ENCODE peak calls at places on chromosomes 6 and 20, in four cellular contexts. One of them, this sample, is unnamed.

GRCh38 chr20:22383156-22383555 is 201.2 kb downstream of the FOXA2 start:
- DNase-seq in H1: no peak
- DNase-seq in GM12891: no peak
- DNase-seq in transverse colon: no peak
- DNase-seq in this sample: no peak

GRCh38 chr20:57481281-57481711 is 43.6 kb downstream of the CTCFL start:
- DNase-seq in H1: no peak
- DNase-seq in GM12891: no peak
- DNase-seq in transverse colon: no peak
- DNase-seq in this sample: no peak

GRCh38 chr6:152371775-152372174 is 265.4 kb downstream of the SYNE1 start:
- DNase-seq in H1: no peak
- DNase-seq in GM12891: no peak
- DNase-seq in transverse colon: no peak
- DNase-seq in this sample: no peak

GRCh38 chr6:15516378-15516777 is 146.4 kb downstream of the DTNBP1 start:
- DNase-seq in H1: no peak
- DNase-seq in GM12891: no peak
- DNase-seq in transverse colon: no peak
- DNase-seq in this sample: no peak

GRCh38 chr6:5584072-5584471 is 322.8 kb downstream of the FARS2 start:
- DNase-seq in H1: no peak
- DNase-seq in GM12891: no peak
- DNase-seq in transverse colon: no peak
- DNase-seq in this sample: no peak

GRCh38 chr6:131636880-131637792 is at the start of gene ENPP3:
- DNase-seq in H1: no peak
- DNase-seq in GM12891: no peak
- DNase-seq in transverse colon: no peak
- DNase-seq in this sample: no peak

GRCh38 chr6:151372164-151372563 is 19.2 kb downstream of the ZBTB2 start:
- DNase-seq in H1: peak; percentile 30
- DNase-seq in GM12891: no peak
- DNase-seq in transverse colon: no peak
- DNase-seq in this sample: no peak

GRCh38 chr20:9514461-9515210 is at the start of gene LAMP5:
- DNase-seq in H1: peak; percentile 80
- DNase-seq in GM12891: no peak
- DNase-seq in transverse colon: no peak
- DNase-seq in this sample: no peak

GRCh38 chr6:159107451-159108260 is 61.5 kb upstream of the FNDC1 start:
- DNase-seq in H1: peak; percentile 35
- DNase-seq in GM12891: no peak
- DNase-seq in transverse colon: peak; percentile 51
- DNase-seq in this sample: peak; percentile 32

GRCh38 chr6:36131517-36132220 is 1.4 kb downstream of the MAPK13 start:
- DNase-seq in H1: no peak
- DNase-seq in GM12891: peak; percentile 68
- DNase-seq in transverse colon: peak; percentile 76
- DNase-seq in this sample: peak; percentile 71

GRCh38 chr6:3001773-3002293 is 2.1 kb downstream of the NQO2 start:
- DNase-seq in H1: no peak
- DNase-seq in GM12891: no peak
- DNase-seq in transverse colon: no peak
- DNase-seq in this sample: no peak

GRCh38 chr6:72554761-72555221 is 67.1 kb upstream of the KCNQ5 start:
- DNase-seq in H1: no peak
- DNase-seq in GM12891: no peak
- DNase-seq in transverse colon: no peak
- DNase-seq in this sample: no peak

GRCh38 chr20:59175861-59176260 is 12.2 kb downstream of the ZNF831 start:
- DNase-seq in H1: no peak
- DNase-seq in GM12891: no peak
- DNase-seq in transverse colon: peak; percentile 88
- DNase-seq in this sample: no peak

GRCh38 chr6:2688416-2689064 is 62.2 kb downstream of the MYLK4 start:
- DNase-seq in H1: no peak
- DNase-seq in GM12891: no peak
- DNase-seq in transverse colon: no peak
- DNase-seq in this sample: no peak

GRCh38 chr6:151763303-151763702 is 44.2 kb upstream of the ESR1 start:
- DNase-seq in H1: no peak
- DNase-seq in GM12891: no peak
- DNase-seq in transverse colon: no peak
- DNase-seq in this sample: no peak

GRCh38 chr6:75882734-75883133 is 133.7 kb downstream of the MYO6 start:
- DNase-seq in H1: no peak
- DNase-seq in GM12891: no peak
- DNase-seq in transverse colon: no peak
- DNase-seq in this sample: no peak

GRCh38 chr6:72425003-72425681 is 196.7 kb upstream of the KCNQ5 start:
- DNase-seq in H1: no peak
- DNase-seq in GM12891: no peak
- DNase-seq in transverse colon: no peak
- DNase-seq in this sample: no peak

GRCh38 chr20:38818113-38819065 is 12.9 kb downstream of the PPP1R16B start:
- DNase-seq in H1: no peak
- DNase-seq in GM12891: no peak
- DNase-seq in transverse colon: no peak
- DNase-seq in this sample: no peak

GRCh38 chr6:90160013-90160412 is 136.6 kb downstream of the BACH2 start:
- DNase-seq in H1: no peak
- DNase-seq in GM12891: no peak
- DNase-seq in transverse colon: no peak
- DNase-seq in this sample: no peak

GRCh38 chr6:8415305-8415704 is 20.0 kb downstream of the SLC35B3 start:
- DNase-seq in H1: no peak
- DNase-seq in GM12891: no peak
- DNase-seq in transverse colon: no peak
- DNase-seq in this sample: no peak

GRCh38 chr6:8113260-8113659 is 10.9 kb upstream of the EEF1E1 start:
- DNase-seq in H1: no peak
- DNase-seq in GM12891: no peak
- DNase-seq in transverse colon: no peak
- DNase-seq in this sample: no peak

GRCh38 chr6:5379647-5380242 is 118.4 kb downstream of the FARS2 start:
- DNase-seq in H1: peak; percentile 64
- DNase-seq in GM12891: peak; percentile 8
- DNase-seq in transverse colon: peak; percentile 20
- DNase-seq in this sample: no peak

GRCh38 chr6:54252496-54252895 is 55.7 kb upstream of the TINAG start:
- DNase-seq in H1: no peak
- DNase-seq in GM12891: no peak
- DNase-seq in transverse colon: no peak
- DNase-seq in this sample: no peak

GRCh38 chr20:9886227-9886626 is 47.4 kb upstream of the PAK5 start:
- DNase-seq in H1: no peak
- DNase-seq in GM12891: no peak
- DNase-seq in transverse colon: no peak
- DNase-seq in this sample: no peak

GRCh38 chr6:76072562-76072961 is at the start of gene IMPG1:
- DNase-seq in H1: no peak
- DNase-seq in GM12891: no peak
- DNase-seq in transverse colon: no peak
- DNase-seq in this sample: no peak

GRCh38 chr6:135851442-135852271 is at the start of gene PDE7B:
- DNase-seq in H1: peak; percentile 55
- DNase-seq in GM12891: peak; percentile 8
- DNase-seq in transverse colon: peak; percentile 74
- DNase-seq in this sample: peak; percentile 77
- TF ChIP-seq POLR2AphosphoS5 in H1: no peak
- TF ChIP-seq POLR2AphosphoS5 in GM12891: no peak
- TF ChIP-seq POLR2AphosphoS5 in transverse colon: peak; percentile 91
- TF ChIP-seq POLR2AphosphoS5 in this sample: peak; percentile 95

GRCh38 chr20:62362590-62362940 is 4.5 kb downstream of the LAMA5 start:
- DNase-seq in H1: no peak
- DNase-seq in GM12891: no peak
- DNase-seq in transverse colon: peak; percentile 7
- DNase-seq in this sample: no peak

GRCh38 chr20:62362991-62363919 is 3.9 kb downstream of the LAMA5 start:
- DNase-seq in H1: peak; percentile 62
- DNase-seq in GM12891: no peak
- DNase-seq in transverse colon: peak; percentile 27
- DNase-seq in this sample: no peak

GRCh38 chr20:62365814-62366369 is 1.2 kb downstream of the LAMA5 start:
- DNase-seq in H1: no peak
- DNase-seq in GM12891: no peak
- DNase-seq in transverse colon: peak; percentile 28
- DNase-seq in this sample: no peak

GRCh38 chr20:62364911-62365736 is 2.0 kb downstream of the LAMA5 start:
- DNase-seq in H1: peak; percentile 45
- DNase-seq in GM12891: no peak
- DNase-seq in transverse colon: peak; percentile 17
- DNase-seq in this sample: peak; percentile 56

DNA sequence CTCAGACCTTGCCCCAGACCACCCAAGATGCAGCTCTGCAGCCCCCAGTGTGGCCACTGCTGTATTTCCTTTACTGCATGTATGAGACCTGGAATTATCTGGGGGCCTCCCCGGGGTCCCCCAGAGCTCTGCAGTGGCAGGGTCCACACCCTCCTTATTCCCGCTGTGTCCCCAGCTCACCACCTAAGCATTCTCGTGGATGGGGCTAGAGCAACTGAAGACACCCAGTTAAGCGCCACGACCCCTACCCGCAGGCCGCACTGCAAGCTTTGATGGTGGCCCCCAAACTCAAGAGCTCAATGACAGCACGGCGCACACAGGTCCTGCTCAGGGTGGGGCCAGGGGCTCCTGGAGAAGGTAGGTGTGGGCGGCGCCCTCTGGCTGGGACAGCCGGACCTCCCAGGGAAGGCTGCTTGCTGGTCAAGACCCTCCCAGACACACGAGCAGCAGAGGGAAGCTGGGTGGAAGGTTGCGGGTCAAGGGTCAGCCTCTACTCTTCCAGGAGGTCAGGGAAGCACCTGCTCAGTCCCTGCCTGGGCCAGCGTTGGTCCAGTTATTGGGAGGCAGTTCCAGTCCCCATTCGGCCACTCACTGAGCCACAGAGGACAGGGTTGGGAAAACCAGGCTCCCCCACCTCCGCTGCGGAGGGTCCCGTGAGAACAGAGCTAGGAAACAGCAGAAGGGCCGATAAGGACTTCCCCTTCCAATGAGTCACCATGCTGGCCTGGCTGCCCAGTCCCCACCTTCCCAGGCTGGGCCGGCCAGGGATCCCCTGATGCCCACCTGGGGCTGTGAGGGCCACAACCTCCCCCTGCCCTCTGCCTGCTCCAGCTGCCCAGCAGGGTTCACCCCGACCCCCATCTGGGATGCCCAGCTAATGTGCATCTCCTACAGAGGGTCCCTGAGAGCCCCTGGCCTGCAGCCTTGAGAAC is 2.9 kb downstream of the LAMA5 start:
- DNase-seq in H1: peak; percentile 59
- DNase-seq in GM12891: no peak
- DNase-seq in transverse colon: peak; percentile 13
- DNase-seq in this sample: no peak
- TF ChIP-seq POLR2AphosphoS5 in H1: peak; percentile 27
- TF ChIP-seq POLR2AphosphoS5 in GM12891: no peak
- TF ChIP-seq POLR2AphosphoS5 in transverse colon: no peak
- TF ChIP-seq POLR2AphosphoS5 in this sample: no peak

GRCh38 chr6:14258117-14258516 is 140.5 kb downstream of the CD83 start:
- DNase-seq in H1: no peak
- DNase-seq in GM12891: no peak
- DNase-seq in transverse colon: no peak
- DNase-seq in this sample: no peak
- TF ChIP-seq POLR2AphosphoS5 in H1: no peak
- TF ChIP-seq POLR2AphosphoS5 in GM12891: no peak
- TF ChIP-seq POLR2AphosphoS5 in transverse colon: no peak
- TF ChIP-seq POLR2AphosphoS5 in this sample: no peak

DNA sequence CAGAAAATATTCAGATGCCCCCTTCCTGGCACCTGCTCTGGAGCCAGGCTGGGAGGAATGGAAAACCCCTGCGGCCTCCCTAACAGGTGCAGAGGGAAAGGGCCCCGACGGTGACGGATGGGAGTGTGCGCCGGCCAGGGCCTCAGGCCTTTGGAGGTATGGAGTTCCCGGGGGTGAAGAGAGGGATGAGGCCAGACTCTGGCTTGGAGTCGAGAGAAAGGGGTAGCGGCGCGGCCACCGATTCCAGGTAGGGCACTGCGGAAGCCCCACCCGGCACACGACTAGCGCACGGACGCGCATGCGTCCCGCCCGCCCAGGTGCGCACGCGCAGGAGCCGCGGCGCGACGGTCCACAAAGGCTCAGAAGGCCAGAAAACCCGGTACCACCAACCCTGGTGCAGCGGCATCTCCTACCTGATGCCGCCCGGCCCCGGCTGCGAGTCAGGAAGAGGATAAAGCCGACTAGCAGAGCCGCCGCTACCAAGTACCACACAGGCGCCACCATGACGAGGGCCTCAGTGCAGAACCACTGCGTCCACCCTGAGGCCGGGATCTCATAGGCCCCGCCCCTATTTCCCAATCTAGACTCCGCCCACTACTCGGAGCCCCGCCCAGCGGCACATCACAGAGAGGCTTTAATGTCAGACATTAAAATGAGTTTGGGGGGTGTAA is at the start of gene DDRGK1:
- DNase-seq in H1: peak; percentile 97
- DNase-seq in GM12891: peak; percentile 91
- DNase-seq in transverse colon: peak; percentile 92
- DNase-seq in this sample: peak; percentile 93
- TF ChIP-seq POLR2AphosphoS5 in H1: peak; percentile 90
- TF ChIP-seq POLR2AphosphoS5 in GM12891: peak; percentile 82
- TF ChIP-seq POLR2AphosphoS5 in transverse colon: peak; percentile 79
- TF ChIP-seq POLR2AphosphoS5 in this sample: peak; percentile 65

GRCh38 chr20:2261105-2261504 is 34.7 kb upstream of the TGM3 start:
- DNase-seq in H1: no peak
- DNase-seq in GM12891: no peak
- DNase-seq in transverse colon: peak; percentile 81
- DNase-seq in this sample: no peak
- TF ChIP-seq POLR2AphosphoS5 in H1: no peak
- TF ChIP-seq POLR2AphosphoS5 in GM12891: no peak
- TF ChIP-seq POLR2AphosphoS5 in transverse colon: peak; percentile 48
- TF ChIP-seq POLR2AphosphoS5 in this sample: no peak

GRCh38 chr6:33781105-33781975 is 7.6 kb downstream of the LEMD2 start:
- DNase-seq in H1: peak; percentile 72
- DNase-seq in GM12891: no peak
- DNase-seq in transverse colon: no peak
- DNase-seq in this sample: no peak
- TF ChIP-seq POLR2AphosphoS5 in H1: no peak
- TF ChIP-seq POLR2AphosphoS5 in GM12891: no peak
- TF ChIP-seq POLR2AphosphoS5 in transverse colon: no peak
- TF ChIP-seq POLR2AphosphoS5 in this sample: no peak

GRCh38 chr6:157946865-157947532 is 34.7 kb upstream of the SYNJ2 start:
- DNase-seq in H1: no peak
- DNase-seq in GM12891: peak; percentile 37
- DNase-seq in transverse colon: no peak
- DNase-seq in this sample: no peak
- TF ChIP-seq POLR2AphosphoS5 in H1: peak; percentile 25
- TF ChIP-seq POLR2AphosphoS5 in GM12891: no peak
- TF ChIP-seq POLR2AphosphoS5 in transverse colon: no peak
- TF ChIP-seq POLR2AphosphoS5 in this sample: no peak

This sample was measured in stomach.